ENCODE peak calls at places on chromosomes 7 and 10, in eight cellular contexts. R, X, D, A, W, O, V and H are unnamed samples.
A peak's percentile ranks its signal among the peaks of the same experiment; 100 is the strongest.

GRCh38 chr7:88758355-88759215 is 915 bp upstream of the ZNF804B start:
- DNase-seq in V (peak; percentile 43), O (no peak), X (peak; percentile 14), W (no peak), R (peak; percentile 6), D (no peak), A (peak; percentile 35), H (no peak)

GRCh38 chr7:47988496-47989386 is 9.3 kb upstream of the HUS1 start:
- DNase-seq in X (peak; percentile 18), V (peak; percentile 23), D (peak; percentile 4), O (peak; percentile 27), A (peak; percentile 20), W (no peak), R (no peak), H (no peak)

GRCh38 chr10:43606323-43607198 is at the start of gene ZNF485:
- DNase-seq in D (peak; percentile 42), V (peak; percentile 68), X (peak; percentile 51), A (peak; percentile 60), R (peak; percentile 67), O (peak; percentile 85), W (peak; percentile 15), H (no peak)

GRCh38 chr10:115129752-115130151 is 36.6 kb downstream of the ATRNL1 start:
- DNase-seq in R (peak; percentile 43), O (peak; percentile 45), D (peak; percentile 25), X (peak; percentile 48), V (peak; percentile 51), W (no peak), A (no peak), H (no peak)

GRCh38 chr10:5534880-5535856 is 10.4 kb downstream of the CALML3 start:
- DNase-seq in A (no peak), D (no peak), R (peak; percentile 90), V (no peak), W (no peak), X (peak; percentile 56), O (no peak), H (no peak)

GRCh38 chr7:91289633-91290260 is 25.5 kb downstream of the FZD1 start:
- DNase-seq in O (no peak), V (no peak), W (no peak), R (no peak), X (no peak), A (no peak), D (no peak), H (no peak)

GRCh38 chr10:125023269-125023668 is 81.3 kb downstream of the ZRANB1 start:
- DNase-seq in V (no peak), R (no peak), W (no peak), X (no peak), D (no peak), A (no peak), O (no peak), H (no peak)

GRCh38 chr10:129642427-129642826 is 175.4 kb downstream of the MGMT start:
- DNase-seq in O (no peak), A (no peak), R (peak; percentile 16), X (peak; percentile 12), W (no peak), V (no peak), D (peak; percentile 4), H (no peak)

GRCh38 chr10:43818687-43819086 is 170.0 kb upstream of the ZNF32 start:
- DNase-seq in A (no peak), V (no peak), D (no peak), R (no peak), W (no peak), O (no peak), X (no peak), H (no peak)

GRCh38 chr7:93620864-93621263 is 46.3 kb upstream of the CALCR start:
- DNase-seq in A (no peak), X (no peak), W (no peak), R (no peak), V (no peak), D (no peak), O (no peak), H (no peak)

GRCh38 chr7:93626869-93627268 is 52.3 kb upstream of the CALCR start:
- DNase-seq in A (no peak), V (no peak), D (no peak), R (no peak), X (no peak), W (no peak), O (no peak), H (no peak)

GRCh38 chr7:93623816-93624215 is 49.3 kb upstream of the CALCR start:
- DNase-seq in R (no peak), A (no peak), V (no peak), W (no peak), O (no peak), X (no peak), D (no peak), H (no peak)

GRCh38 chr7:93620057-93620456 is 45.5 kb upstream of the CALCR start:
- DNase-seq in R (peak; percentile 2), D (no peak), A (no peak), O (no peak), X (peak; percentile 14), V (no peak), W (no peak), H (no peak)

DNA sequence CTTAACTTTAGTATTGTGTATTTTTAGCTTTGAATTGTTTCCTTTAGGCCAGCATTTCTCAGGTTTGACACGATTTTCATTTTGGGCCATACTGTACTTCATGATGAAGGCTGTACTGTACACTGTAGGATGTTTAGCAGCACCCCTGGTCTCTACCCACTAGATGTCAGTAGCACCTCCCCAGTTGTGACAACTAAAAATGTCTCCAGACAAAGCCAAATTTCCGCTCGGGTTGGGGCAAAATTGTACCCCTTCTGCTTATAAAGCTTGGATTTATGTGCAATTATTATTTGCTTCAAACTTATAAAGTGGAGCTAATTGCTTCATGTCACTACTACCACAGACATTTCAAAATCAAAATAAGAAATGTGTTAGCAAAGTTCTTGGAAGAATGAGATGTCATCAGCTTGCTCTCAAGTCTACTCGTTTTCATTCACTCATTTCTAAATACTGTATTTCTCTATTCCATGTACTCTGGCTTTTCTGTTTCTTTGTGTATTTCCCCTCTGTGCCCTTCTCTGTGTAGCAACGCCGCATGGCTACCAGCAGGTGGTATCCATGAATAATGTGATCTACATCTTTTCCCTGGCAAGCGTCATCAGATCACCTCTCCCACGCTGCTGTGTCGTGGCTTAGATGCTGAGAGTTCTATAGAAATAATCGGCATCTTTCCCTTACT is 47.7 kb upstream of the CALCR start:
- DNase-seq in O (peak; percentile 20), A (peak; percentile 34), D (peak; percentile 25), X (peak; percentile 45), W (no peak), V (peak; percentile 57), R (peak; percentile 45), H (no peak)
- TF ChIP-seq CTCF in O (peak; percentile 59), A (peak; percentile 71), D (peak; percentile 67), X (peak; percentile 58), W (no peak), V (peak; percentile 48), R (peak; percentile 46), H (no peak)

GRCh38 chr10:75106242-75106641 is 5.2 kb upstream of the SAMD8 start:
- DNase-seq in O (no peak), W (no peak), D (no peak), V (no peak), A (no peak), X (no peak), R (no peak), H (no peak)

GRCh38 chr10:75108684-75109458 is 2.6 kb upstream of the SAMD8 start:
- DNase-seq in V (no peak), X (no peak), W (no peak), R (no peak), D (no peak), A (peak; percentile 77), O (peak; percentile 21), H (no peak)

GRCh38 chr10:75110006-75110632 is 1.3 kb upstream of the SAMD8 start:
- DNase-seq in R (no peak), X (no peak), V (no peak), D (no peak), O (no peak), A (no peak), W (no peak), H (no peak)

GRCh38 chr10:75109459-75109778 is 2.0 kb upstream of the SAMD8 start:
- DNase-seq in O (no peak), V (no peak), A (no peak), X (no peak), W (no peak), R (no peak), D (no peak), H (no peak)

GRCh38 chr10:75107756-75108683 is 3.4 kb upstream of the SAMD8 start:
- DNase-seq in R (no peak), O (no peak), V (no peak), A (no peak), X (peak; percentile 91), W (no peak), D (no peak), H (no peak)
- TF ChIP-seq CTCF in R (no peak), O (no peak), V (no peak), A (no peak), X (no peak), W (no peak), D (no peak), H (no peak)

GRCh38 chr7:100130608-100131453 is 4.1 kb downstream of the MBLAC1 start:
- DNase-seq in O (peak; percentile 78), D (no peak), R (peak; percentile 40), X (peak; percentile 64), V (peak; percentile 64), A (peak; percentile 90), W (no peak), H (peak; percentile 82)

GRCh38 chr7:100132126-100132525 is 5.4 kb downstream of the MBLAC1 start:
- DNase-seq in W (no peak), X (no peak), O (no peak), V (no peak), R (no peak), D (no peak), A (no peak), H (no peak)

GRCh38 chr7:100127866-100128601 is 1.3 kb downstream of the MBLAC1 start:
- DNase-seq in O (peak; percentile 68), W (no peak), D (peak; percentile 14), X (no peak), V (peak; percentile 14), R (no peak), A (peak; percentile 37), H (no peak)

GRCh38 chr7:100128602-100128963 is 1.8 kb downstream of the MBLAC1 start:
- DNase-seq in W (no peak), V (no peak), A (no peak), D (no peak), R (no peak), O (peak; percentile 20), X (no peak), H (no peak)

DNA sequence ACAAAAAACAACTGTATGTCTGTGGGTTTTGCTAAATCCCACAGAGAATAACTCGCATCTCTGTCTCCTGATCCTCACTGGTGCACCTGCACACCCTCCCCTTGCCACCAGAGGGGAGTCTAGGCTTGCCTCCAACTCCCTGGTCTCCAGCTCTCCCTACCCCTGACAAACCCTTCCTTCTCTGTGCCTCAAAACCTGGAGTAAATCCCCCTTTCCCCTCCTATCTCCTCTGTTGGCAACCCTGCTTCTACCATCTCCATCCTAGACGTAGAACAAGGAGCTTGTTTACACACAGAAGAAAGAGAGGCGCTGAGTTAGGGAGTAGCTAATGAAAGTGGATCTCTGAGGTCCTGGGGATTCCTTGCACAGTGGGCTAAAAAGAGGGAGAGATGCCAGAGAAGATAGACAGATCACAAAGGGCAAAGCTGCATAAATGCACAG is 6.0 kb downstream of the MBLAC1 start:
- DNase-seq in W (no peak), V (peak; percentile 63), X (peak; percentile 75), O (peak; percentile 81), D (peak; percentile 60), R (peak; percentile 66), A (peak; percentile 70), H (no peak)
- TF ChIP-seq CTCF in W (peak; percentile 62), V (peak; percentile 93), X (peak; percentile 99), O (peak; percentile 96), D (peak; percentile 88), R (peak; percentile 96), A (peak; percentile 58), H (peak; percentile 24)

GRCh38 chr7:116173051-116174028 is 37.0 kb upstream of the TES start:
- DNase-seq in R (peak; percentile 76), X (peak; percentile 74), V (peak; percentile 79), D (peak; percentile 42), O (peak; percentile 30), W (no peak), A (peak; percentile 25), H (no peak)
- TF ChIP-seq CTCF in R (peak; percentile 48), X (peak; percentile 43), V (peak; percentile 66), D (peak; percentile 85), O (peak; percentile 80), W (peak; percentile 55), A (peak; percentile 63), H (no peak)